ENCODE peak calls at places on chromosomes 12 and 14, in ten cellular contexts. Y is A673, G is Peyer's patch, P is thoracic aorta, X is left ventricle myocardium inferior, U is small intestine, F is astrocyte, Q is fibroblast of lung, E is DND-41, T is GM12865. J is an unnamed sample.

GRCh38 chr12:3976351-3976938 is 103.2 kb upstream of the PARP11 start:
- DNase-seq in X (no peak), G (no peak), P (no peak), T (no peak), Q (no peak), F (no peak), E (no peak), U (no peak), Y (no peak), J (no peak)

GRCh38 chr12:63078911-63079310 is 72.1 kb downstream of the AVPR1A start:
- DNase-seq in F (no peak), U (no peak), Q (no peak), E (no peak), X (no peak), T (no peak), P (no peak), Y (no peak), G (no peak), J (no peak)

GRCh38 chr12:79452906-79453305 is 237.9 kb downstream of the PAWR start:
- DNase-seq in F (no peak), G (no peak), Y (no peak), Q (no peak), U (no peak), E (no peak), X (no peak), T (no peak), P (no peak), J (no peak)

GRCh38 chr12:12788675-12789368 is 3.4 kb downstream of the APOLD1 start:
- DNase-seq in G (peak), F (peak), Y (peak), P (no peak), U (peak), T (peak), Q (peak), E (peak), X (no peak), J (peak)

GRCh38 chr12:53973093-53974042 is at the start of gene HOXC11:
- DNase-seq in T (no peak), Y (peak), E (no peak), X (no peak), F (no peak), G (no peak), Q (no peak), P (no peak), U (no peak), J (no peak)

GRCh38 chr12:89346741-89347324 is 5.5 kb downstream of the DUSP6 start:
- DNase-seq in Y (peak), G (peak), P (no peak), F (peak), E (no peak), X (peak), Q (peak), T (no peak), U (peak), J (no peak)

GRCh38 chr12:121933522-121934317 is 15.3 kb downstream of the CFAP251 start:
- DNase-seq in T (no peak), F (peak), Q (no peak), P (no peak), X (no peak), Y (no peak), U (no peak), G (no peak), E (no peak), J (no peak)

GRCh38 chr12:4091001-4091789 is 182.4 kb upstream of the CCND2 start:
- DNase-seq in E (no peak), T (no peak), U (no peak), X (no peak), P (no peak), Q (no peak), Y (peak), F (no peak), G (no peak), J (no peak)

GRCh38 chr12:6701078-6701768 is 608 bp upstream of the PIANP start:
- DNase-seq in P (no peak), G (no peak), Y (no peak), F (no peak), Q (no peak), E (no peak), U (no peak), X (no peak), T (no peak), J (no peak)

GRCh38 chr14:103121161-103121845 is 2.0 kb upstream of the TNFAIP2 start:
- DNase-seq in Y (no peak), G (peak), P (no peak), T (no peak), F (no peak), Q (peak), E (no peak), X (peak), U (peak), J (no peak)

GRCh38 chr12:4979737-4980136 is 63.9 kb upstream of the KCNA5 start:
- DNase-seq in Q (no peak), E (no peak), P (no peak), G (no peak), Y (no peak), U (no peak), T (peak), F (no peak), X (no peak), J (no peak)

GRCh38 chr14:93963692-93964091 is 12.7 kb downstream of the ASB2 start:
- DNase-seq in Y (no peak), F (no peak), P (no peak), E (no peak), G (no peak), X (no peak), Q (no peak), U (no peak), T (no peak), J (no peak)

GRCh38 chr12:108596854-108597558 is 878 bp downstream of the TMEM119 start:
- DNase-seq in P (no peak), U (no peak), F (no peak), E (no peak), Q (no peak), Y (no peak), X (no peak), G (no peak), T (no peak), J (no peak)

GRCh38 chr12:73529954-73530353 is 1007.7 kb upstream of the ATXN7L3B start:
- DNase-seq in T (no peak), E (no peak), Y (no peak), X (no peak), G (no peak), P (no peak), F (no peak), Q (no peak), U (no peak), J (no peak)

GRCh38 chr12:124914392-124915248 is at the start of gene UBC:
- DNase-seq in Y (peak), U (peak), F (peak), T (peak), G (peak), Q (peak), E (peak), P (peak), X (peak), J (peak)

GRCh38 chr14:105073720-105074600 is 8.7 kb upstream of the GPR132 start:
- DNase-seq in Y (no peak), T (no peak), E (no peak), G (peak), F (no peak), P (no peak), X (no peak), Q (no peak), U (no peak), J (no peak)

GRCh38 chr12:45850302-45850701 is 120.8 kb downstream of the ARID2 start:
- DNase-seq in Q (no peak), E (no peak), G (no peak), T (no peak), U (no peak), Y (no peak), F (no peak), P (no peak), X (no peak), J (no peak)

GRCh38 chr14:62885451-62885850 is 159.8 kb downstream of the KCNH5 start:
- DNase-seq in G (no peak), Y (no peak), X (no peak), Q (peak), F (peak), E (no peak), U (no peak), T (no peak), P (no peak), J (no peak)

GRCh38 chr14:97332591-97332984 is 535.4 kb downstream of the VRK1 start:
- DNase-seq in T (peak), U (no peak), Y (no peak), P (no peak), X (no peak), Q (no peak), G (no peak), E (no peak), F (no peak), J (no peak)

GRCh38 chr14:75127903-75128595 is 1.2 kb upstream of the NEK9 start:
- DNase-seq in E (no peak), F (no peak), U (peak), T (no peak), X (no peak), G (no peak), Q (no peak), P (no peak), Y (no peak), J (no peak)

GRCh38 chr12:43648636-43649035 is 96.6 kb upstream of the ADAMTS20 start:
- DNase-seq in P (no peak), U (no peak), F (no peak), Y (no peak), E (no peak), Q (no peak), X (no peak), T (no peak), G (no peak), J (no peak)

GRCh38 chr12:80912906-80913769 is 24.6 kb downstream of the LIN7A start:
- DNase-seq in Y (no peak), G (no peak), P (no peak), T (no peak), Q (peak), U (no peak), E (no peak), F (no peak), X (no peak), J (no peak)

GRCh38 chr14:77281852-77282251 is 10.8 kb upstream of the NGB start:
- DNase-seq in G (no peak), X (no peak), P (no peak), T (no peak), Y (no peak), F (no peak), Q (no peak), E (no peak), U (no peak), J (no peak)

GRCh38 chr12:83065562-83065961 is 378.9 kb downstream of the TMTC2 start:
- DNase-seq in Q (no peak), U (no peak), T (no peak), P (no peak), E (no peak), F (no peak), X (no peak), Y (no peak), G (no peak), J (no peak)

GRCh38 chr14:85439696-85440328 is 90.1 kb upstream of the FLRT2 start:
- DNase-seq in G (no peak), Q (no peak), U (no peak), X (no peak), E (no peak), F (peak), Y (no peak), T (no peak), P (no peak), J (no peak)

GRCh38 chr12:66751432-66752113 is 72.7 kb upstream of the GRIP1 start:
- DNase-seq in U (no peak), Q (no peak), E (no peak), X (no peak), F (no peak), T (no peak), Y (no peak), P (no peak), G (no peak), J (no peak)

GRCh38 chr14:100221419-100222218 is 17.3 kb upstream of the YY1 start:
- DNase-seq in U (peak), T (peak), Y (peak), Q (peak), X (peak), P (no peak), G (peak), F (peak), E (peak), J (peak)

GRCh38 chr12:81797100-81797499 is 38.0 kb upstream of the PPFIA2 start:
- DNase-seq in E (no peak), G (no peak), X (no peak), U (peak), T (peak), Y (peak), P (no peak), Q (peak), F (no peak), J (no peak)

GRCh38 chr12:116592116-116592637 is 33.0 kb downstream of the MAP1LC3B2 start:
- DNase-seq in U (peak), P (no peak), Y (no peak), E (no peak), G (peak), X (peak), Q (no peak), T (no peak), F (no peak), J (no peak)

GRCh38 chr14:37172024-37172869 is at the start of gene SLC25A21:
- DNase-seq in P (no peak), F (peak), U (peak), X (peak), T (no peak), Y (peak), Q (peak), E (no peak), G (peak), J (no peak)

GRCh38 chr12:92971869-92972524 is 42.9 kb upstream of the EEA1 start:
- DNase-seq in E (no peak), X (no peak), Y (no peak), P (no peak), Q (peak), G (no peak), U (no peak), F (peak), T (peak), J (no peak)

GRCh38 chr12:62886796-62887195 is 48.2 kb downstream of the PPM1H start:
- DNase-seq in E (no peak), X (no peak), U (no peak), Q (no peak), Y (no peak), T (peak), P (no peak), G (no peak), F (no peak), J (no peak)

GRCh38 chr12:46214668-46215429 is 54.0 kb downstream of the SLC38A1 start:
- DNase-seq in Q (no peak), E (peak), Y (no peak), T (peak), X (no peak), U (peak), G (peak), F (no peak), P (no peak), J (peak)

GRCh38 chr12:98373019-98373554 is 142.3 kb upstream of the TMPO start:
- DNase-seq in E (no peak), U (peak), Y (peak), F (peak), Q (peak), G (no peak), P (no peak), T (peak), X (no peak), J (no peak)

GRCh38 chr12:32201996-32202395 is 95.3 kb downstream of the BICD1 start:
- DNase-seq in F (no peak), U (no peak), T (no peak), E (no peak), Q (no peak), Y (no peak), G (no peak), X (peak), P (no peak), J (no peak)

GRCh38 chr14:101780887-101781239 is 19.4 kb downstream of the PPP2R5C start:
- DNase-seq in X (no peak), Q (no peak), F (no peak), Y (no peak), T (no peak), U (peak), E (no peak), G (no peak), P (no peak), J (no peak)
- H3K4me3 ChIP-seq in X (peak), Q (no peak), F (no peak), Y (peak), T (no peak), U (no peak), E (no peak), G (peak), P (peak), J (peak)

GRCh38 chr14:64816221-64816783 is 63.4 kb downstream of the SPTB start:
- DNase-seq in Y (no peak), X (no peak), E (no peak), G (no peak), P (no peak), F (no peak), Q (no peak), T (no peak), U (no peak), J (no peak)
- H3K4me3 ChIP-seq in Y (no peak), X (no peak), E (no peak), G (no peak), P (no peak), F (no peak), Q (no peak), T (no peak), U (no peak), J (no peak)

GRCh38 chr12:7994731-7995205 is 37.7 kb upstream of the FOXJ2 start:
- DNase-seq in F (peak), Y (no peak), P (no peak), X (no peak), U (no peak), G (no peak), E (no peak), Q (peak), T (no peak), J (no peak)
- H3K4me3 ChIP-seq in F (no peak), Y (no peak), P (no peak), X (no peak), U (no peak), G (no peak), E (no peak), Q (no peak), T (no peak), J (no peak)

GRCh38 chr12:112734859-112735258 is 56.7 kb upstream of the RPH3A start:
- DNase-seq in E (no peak), F (no peak), Q (no peak), U (no peak), P (no peak), Y (no peak), T (no peak), G (no peak), X (no peak), J (no peak)

GRCh38 chr12:112735296-112735695 is 56.3 kb upstream of the RPH3A start:
- DNase-seq in G (no peak), E (no peak), Q (no peak), P (no peak), Y (no peak), F (no peak), X (no peak), U (no peak), T (no peak), J (no peak)

GRCh38 chr12:112741106-112741505 is 50.4 kb upstream of the RPH3A start:
- DNase-seq in X (no peak), T (no peak), U (no peak), F (no peak), G (no peak), Q (no peak), Y (peak), P (no peak), E (no peak), J (no peak)

GRCh38 chr12:112738531-112738930 is 53.0 kb upstream of the RPH3A start:
- DNase-seq in G (no peak), T (no peak), P (no peak), F (no peak), U (no peak), Q (no peak), E (no peak), Y (no peak), X (no peak), J (no peak)

DNA sequence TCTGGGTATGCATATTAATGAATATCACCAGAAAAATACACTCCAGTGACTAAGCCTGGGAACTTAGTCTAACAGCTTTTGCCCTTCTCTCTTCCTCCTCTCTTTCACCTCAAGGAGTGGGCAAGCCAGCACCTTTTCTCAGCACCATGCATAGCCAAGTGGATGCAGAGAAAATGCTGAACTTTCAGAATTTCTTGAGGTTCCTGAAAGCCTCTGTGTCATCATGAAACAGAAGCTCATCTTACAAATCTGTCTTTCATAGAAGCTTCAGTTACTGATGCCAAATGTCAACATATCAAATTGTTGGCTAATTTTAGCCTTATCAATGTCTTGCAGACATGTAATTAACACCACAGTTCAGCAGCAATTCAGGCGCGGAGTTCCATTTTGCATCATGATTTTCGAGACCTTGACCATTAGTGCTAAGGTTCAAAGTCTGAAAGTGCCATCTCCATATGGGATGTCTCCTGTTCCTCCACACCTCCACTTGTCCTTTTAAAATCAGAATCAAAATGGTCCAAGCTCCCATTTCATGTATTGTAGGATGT is 51.1 kb upstream of the RPH3A start:
- DNase-seq in Y (no peak), F (no peak), E (no peak), P (no peak), Q (no peak), T (no peak), G (no peak), U (no peak), X (no peak), J (no peak)
- H3K4me3 ChIP-seq in Y (no peak), F (no peak), E (no peak), P (no peak), Q (no peak), T (no peak), G (no peak), U (no peak), X (no peak), J (no peak)

GRCh38 chr12:9760699-9761406 is at the start of gene CD69:
- DNase-seq in F (no peak), Y (peak), U (peak), T (peak), G (peak), Q (no peak), P (no peak), E (peak), X (no peak), J (peak)
- H3K4me3 ChIP-seq in F (no peak), Y (no peak), U (peak), T (peak), G (peak), Q (no peak), P (peak), E (peak), X (no peak), J (peak)

DNA sequence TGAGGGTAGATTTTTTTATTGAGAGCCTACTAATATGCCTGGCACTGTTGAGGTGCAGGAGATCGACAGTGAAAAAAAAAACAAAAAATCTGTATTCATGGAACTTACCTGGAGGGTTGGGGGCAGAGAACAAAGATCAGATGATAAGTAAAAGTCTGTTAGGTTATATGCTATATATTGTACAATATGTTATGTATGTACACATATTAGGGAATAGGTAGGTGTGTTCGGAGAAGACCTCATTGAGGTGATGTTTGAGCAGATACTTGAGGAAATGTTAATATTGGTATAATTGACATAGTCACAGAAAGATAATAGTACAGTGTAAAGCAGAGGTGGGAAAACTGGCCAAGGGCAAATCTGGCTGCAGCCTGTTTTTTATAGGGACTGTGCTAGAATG is 5.6 kb downstream of the ARF6 start:
- DNase-seq in G (no peak), X (no peak), E (no peak), F (no peak), Y (no peak), T (no peak), P (no peak), Q (no peak), U (no peak), J (no peak)
- H3K4me3 ChIP-seq in G (no peak), X (no peak), E (no peak), F (no peak), Y (no peak), T (peak), P (no peak), Q (no peak), U (no peak), J (peak)

DNA sequence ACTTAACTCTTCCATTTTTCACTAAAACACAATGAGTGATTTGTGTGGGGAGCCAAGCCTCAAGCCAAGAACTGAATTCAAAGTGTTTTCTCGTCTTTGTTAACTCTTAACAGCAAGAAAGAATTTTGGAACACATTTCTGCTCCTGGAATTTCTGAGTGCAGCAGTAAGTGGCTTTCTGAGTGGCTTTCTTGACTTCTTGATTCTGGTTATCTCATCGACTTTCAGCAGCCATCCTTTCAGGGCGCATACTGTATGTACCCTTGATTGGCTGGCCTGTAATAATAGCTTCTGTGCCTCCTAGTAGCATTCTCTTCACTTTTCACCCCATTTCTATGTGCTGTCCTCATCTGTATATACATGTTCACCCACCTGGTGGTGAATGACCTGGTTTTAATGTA is 157.4 kb downstream of the FBXL14 start:
- DNase-seq in G (no peak), U (no peak), T (no peak), E (no peak), X (no peak), P (no peak), Y (no peak), F (no peak), Q (no peak), J (no peak)
- H3K4me3 ChIP-seq in G (no peak), U (no peak), T (no peak), E (no peak), X (no peak), P (no peak), Y (no peak), F (no peak), Q (no peak), J (no peak)